ENCODE peak calls at places on chromosomes 3 and 15, in nine cellular contexts. C is GM23248; V is activated naive CD4-positive, alpha-beta T cell treated with Interleukin-2 at 50 U/mL for 16 hours; N is EL; Y is heart left ventricle; A is WERI-Rb-1; M is astrocyte of the hippocampus; X is WTC11; P is stimulated activated CD4-positive, alpha-beta T cell treated with anti-CD3 and anti-CD28 coated beads, Interleukin-2, amount 100 ng/mL, for 24 hours. W is an unnamed sample.

GRCh38 chr3:70959506-70959905 is 624.0 kb downstream of the FOXP1 start:
- DNase-seq in C (no peak), A (no peak), M (no peak), X (no peak), V (no peak), Y (no peak), N (no peak), P (no peak), W (no peak)

GRCh38 chr3:11236588-11237461 is 35.4 kb upstream of the ATG7 start:
- DNase-seq in P (peak; percentile 86), V (peak; percentile 80), N (peak; percentile 47), A (peak; percentile 83), X (peak; percentile 92), M (peak; percentile 61), Y (peak; percentile 74), C (peak; percentile 50), W (peak; percentile 47)

GRCh38 chr3:183500349-183500748 is 55.2 kb downstream of the KLHL6 start:
- DNase-seq in M (no peak), Y (no peak), N (no peak), A (no peak), V (no peak), C (no peak), P (no peak), X (no peak), W (no peak)

GRCh38 chr3:36678216-36679013 is 85.9 kb downstream of the DCLK3 start:
- DNase-seq in Y (no peak), V (no peak), X (no peak), C (peak; percentile 71), M (no peak), P (no peak), N (peak; percentile 80), A (no peak), W (peak; percentile 71)

GRCh38 chr15:35519536-35520149 is 26.3 kb downstream of the DPH6 start:
- DNase-seq in P (no peak), M (peak; percentile 73), C (peak; percentile 71), A (no peak), V (no peak), Y (no peak), X (no peak), N (peak; percentile 50), W (peak; percentile 59)

GRCh38 chr15:66567897-66568296 is 2.1 kb upstream of the LCTL start:
- DNase-seq in Y (no peak), X (no peak), A (no peak), C (no peak), N (no peak), M (no peak), P (no peak), V (no peak), W (no peak)

GRCh38 chr3:159839561-159840379 is 148.9 kb upstream of the IL12A start:
- DNase-seq in M (peak; percentile 85), C (no peak), P (peak; percentile 2), V (no peak), N (no peak), X (peak; percentile 75), Y (peak; percentile 69), A (peak; percentile 12), W (peak; percentile 71)

GRCh38 chr3:117281371-117281770 is 571.8 kb downstream of the TUSC7 start:
- DNase-seq in Y (no peak), V (no peak), P (no peak), X (no peak), C (peak; percentile 31), M (peak; percentile 72), A (no peak), N (no peak), W (no peak)

GRCh38 chr3:48110463-48110862 is 77.8 kb downstream of the CDC25A start:
- DNase-seq in M (no peak), Y (no peak), X (no peak), A (no peak), V (no peak), P (no peak), N (no peak), C (no peak), W (no peak)

GRCh38 chr3:120160050-120160449 is 65.8 kb upstream of the GSK3B start:
- DNase-seq in M (peak; percentile 92), X (peak; percentile 19), C (peak; percentile 98), N (peak; percentile 99), P (no peak), V (no peak), A (no peak), Y (no peak), W (peak; percentile 96)

GRCh38 chr3:168426196-168426595 is 330.5 kb upstream of the GOLIM4 start:
- DNase-seq in V (no peak), N (peak; percentile 8), Y (no peak), C (peak; percentile 2), P (no peak), A (no peak), X (no peak), M (no peak), W (peak; percentile 1)

GRCh38 chr3:100269410-100270217 is 8.8 kb downstream of the TBC1D23 start:
- DNase-seq in P (no peak), Y (no peak), A (peak; percentile 75), M (peak; percentile 95), N (peak; percentile 98), C (peak; percentile 95), V (no peak), X (no peak), W (peak; percentile 95)

GRCh38 chr15:78620021-78620838 is 566 bp downstream of the CHRNA3 start:
- DNase-seq in N (no peak), A (peak; percentile 71), P (peak; percentile 14), C (peak; percentile 13), M (peak; percentile 58), X (peak; percentile 69), Y (no peak), V (no peak), W (peak; percentile 13)

GRCh38 chr3:55405436-55405835 is 81.7 kb downstream of the WNT5A start:
- DNase-seq in V (no peak), P (peak; percentile 3), A (peak; percentile 69), Y (no peak), M (no peak), N (peak; percentile 20), C (peak; percentile 34), X (peak; percentile 80), W (peak; percentile 28)

GRCh38 chr3:106440672-106441071 is 571.9 kb upstream of the CBLB start:
- DNase-seq in V (no peak), P (no peak), N (no peak), C (no peak), Y (no peak), M (no peak), A (no peak), X (no peak), W (no peak)

GRCh38 chr15:100722551-100723322 is 120.3 kb downstream of the ASB7 start:
- DNase-seq in C (no peak), N (no peak), X (no peak), A (no peak), M (no peak), P (no peak), Y (no peak), V (no peak), W (no peak)

GRCh38 chr3:171833775-171834460 is 9.2 kb upstream of the TMEM212 start:
- DNase-seq in X (no peak), P (no peak), V (no peak), N (peak; percentile 51), M (peak; percentile 51), C (peak; percentile 66), A (no peak), Y (no peak), W (peak; percentile 79)

GRCh38 chr15:96336643-96337353 is 6.3 kb downstream of the NR2F2 start:
- DNase-seq in V (no peak), N (peak; percentile 51), P (no peak), C (peak; percentile 53), X (no peak), Y (no peak), A (no peak), M (no peak), W (no peak)

GRCh38 chr3:37858742-37859141 is 2.9 kb upstream of the CTDSPL start:
- DNase-seq in A (no peak), P (no peak), Y (no peak), M (no peak), X (no peak), N (no peak), V (no peak), C (peak; percentile 29), W (no peak)

GRCh38 chr3:122310361-122310760 is 14.7 kb upstream of the CSTA start:
- DNase-seq in N (no peak), C (no peak), Y (no peak), X (no peak), P (no peak), V (no peak), M (no peak), A (no peak), W (no peak)

GRCh38 chr3:30720586-30721313 is 114.3 kb downstream of the TGFBR2 start:
- DNase-seq in A (no peak), M (peak; percentile 30), V (no peak), Y (no peak), P (no peak), X (no peak), N (peak; percentile 78), C (peak; percentile 45), W (peak; percentile 91)

GRCh38 chr3:125141596-125142417 is 70.7 kb downstream of the SLC12A8 start:
- DNase-seq in N (peak; percentile 29), V (peak; percentile 78), M (peak; percentile 54), X (peak; percentile 78), P (peak; percentile 76), A (no peak), C (peak; percentile 69), Y (peak; percentile 89), W (peak; percentile 70)

GRCh38 chr3:111919370-111920065 is 59.3 kb upstream of the ABHD10 start:
- DNase-seq in P (no peak), X (peak; percentile 59), N (no peak), Y (no peak), C (no peak), A (no peak), V (no peak), M (no peak), W (no peak)

GRCh38 chr3:45881031-45882022 is 5.0 kb upstream of the CCR9 start:
- DNase-seq in N (peak; percentile 21), Y (no peak), P (peak; percentile 19), A (no peak), V (peak; percentile 53), C (peak; percentile 70), M (peak; percentile 5), X (no peak), W (peak; percentile 67)

GRCh38 chr15:50181206-50181982 is 602 bp upstream of the SLC27A2 start:
- DNase-seq in X (peak; percentile 33), C (no peak), A (no peak), V (no peak), P (no peak), M (no peak), Y (no peak), N (no peak), W (no peak)

GRCh38 chr3:64341355-64341754 is 116.1 kb upstream of the PRICKLE2 start:
- DNase-seq in X (peak; percentile 24), A (no peak), M (no peak), N (peak; percentile 39), V (no peak), C (peak; percentile 51), P (no peak), Y (no peak), W (peak; percentile 47)

GRCh38 chr3:150005243-150006102 is 34.8 kb upstream of the PFN2 start:
- DNase-seq in C (peak; percentile 69), V (no peak), N (peak; percentile 56), X (no peak), M (no peak), Y (no peak), A (no peak), P (no peak), W (peak; percentile 69)

GRCh38 chr3:185717121-185717520 is 107.7 kb downstream of the IGF2BP2 start:
- DNase-seq in C (peak; percentile 92), N (peak; percentile 87), X (no peak), P (no peak), Y (no peak), A (no peak), V (no peak), M (peak; percentile 42), W (peak; percentile 91)

GRCh38 chr15:50162988-50163718 is 18.8 kb upstream of the SLC27A2 start:
- DNase-seq in N (peak; percentile 79), V (no peak), A (no peak), P (no peak), Y (no peak), X (no peak), C (no peak), M (peak; percentile 39), W (peak; percentile 52)

GRCh38 chr3:8660781-8661180 is 16.2 kb upstream of the SSUH2 start:
- DNase-seq in N (no peak), A (no peak), M (no peak), X (no peak), V (no peak), Y (no peak), C (no peak), P (no peak), W (no peak)

GRCh38 chr3:177827517-177828249 is 630.4 kb upstream of the TBL1XR1 start:
- DNase-seq in C (peak; percentile 88), X (no peak), Y (no peak), N (peak; percentile 91), P (no peak), V (no peak), A (no peak), M (peak; percentile 79), W (peak; percentile 98)

W was measured in iris pigment epithelial cell.